ENCODE peak calls at places on chromosome 12, in four cellular contexts. H is HepG2, U is A549, E is K562. B is an unnamed sample.

GRCh38 chr12:64236549-64236948 is 14.5 kb upstream of the KICS2 start:
- DNase-seq in U (no peak), H (no peak), E (no peak), B (peak)

GRCh38 chr12:49200882-49201594 is 12.2 kb upstream of the TUBA1A start:
- DNase-seq in U (peak), E (peak), H (no peak), B (peak)

GRCh38 chr12:71810905-71811304 is 28.7 kb upstream of the TBC1D15 start:
- DNase-seq in E (no peak), U (no peak), H (no peak), B (no peak)

GRCh38 chr12:49843411-49843810 is 505 bp upstream of the BCDIN3D start:
- DNase-seq in U (no peak), E (no peak), H (no peak), B (no peak)

GRCh38 chr12:104108755-104109445 is 29.1 kb downstream of the NFYB start:
- DNase-seq in H (peak), U (peak), E (peak), B (peak)

GRCh38 chr12:121957831-121958515 is 39.6 kb downstream of the CFAP251 start:
- DNase-seq in H (no peak), U (no peak), E (no peak), B (no peak)

GRCh38 chr12:128091931-128092330 is 175.0 kb upstream of the TMEM132C start:
- DNase-seq in U (no peak), E (no peak), H (no peak), B (no peak)

GRCh38 chr12:92593734-92594402 is 108.9 kb upstream of the PLEKHG7 start:
- DNase-seq in H (peak), U (peak), E (no peak), B (no peak)

GRCh38 chr12:57087689-57088441 is 1.0 kb upstream of the NAB2 start:
- DNase-seq in U (peak), E (peak), H (peak), B (peak)

GRCh38 chr12:39467432-39467870 is 24.5 kb upstream of the KIF21A start:
- DNase-seq in H (no peak), E (no peak), U (no peak), B (no peak)

GRCh38 chr12:124740691-124741137 is 123.0 kb downstream of the SCARB1 start:
- DNase-seq in U (no peak), H (peak), E (peak), B (no peak)

GRCh38 chr12:12890815-12891645 is at the start of gene GPRC5A:
- DNase-seq in U (peak), E (peak), H (peak), B (peak)

GRCh38 chr12:77814361-77814760 is 16.3 kb upstream of the NAV3 start:
- DNase-seq in U (no peak), E (no peak), H (no peak), B (no peak)

GRCh38 chr12:27284751-27285150 is 40.7 kb downstream of the STK38L start:
- DNase-seq in U (no peak), E (no peak), H (no peak), B (no peak)

GRCh38 chr12:47238665-47239064 is 158.9 kb upstream of the AMIGO2 start:
- DNase-seq in H (no peak), E (no peak), U (no peak), B (no peak)

GRCh38 chr12:9943244-9943643 is 11.1 kb upstream of the CLEC2A start:
- DNase-seq in U (no peak), E (no peak), H (no peak), B (peak)

GRCh38 chr12:1171657-1172056 is 180.6 kb downstream of the ERC1 start:
- DNase-seq in U (no peak), H (no peak), E (peak), B (no peak)

GRCh38 chr12:118777550-118777949 is 203.8 kb upstream of the SRRM4 start:
- DNase-seq in E (no peak), U (no peak), H (no peak), B (no peak)

GRCh38 chr12:27794818-27795584 is 15.0 kb upstream of the MANSC4 start:
- DNase-seq in E (no peak), H (no peak), U (no peak), B (no peak)

GRCh38 chr12:14362347-14362746 is 3.1 kb upstream of the ATF7IP start:
- DNase-seq in U (no peak), E (no peak), H (no peak), B (no peak)

GRCh38 chr12:105561981-105562726 is 231.7 kb downstream of the C12orf75 start:
- DNase-seq in H (no peak), E (no peak), U (peak), B (peak)

GRCh38 chr12:65808580-65808979 is 15.7 kb upstream of the HMGA2 start:
- DNase-seq in U (no peak), H (peak), E (no peak), B (no peak)

GRCh38 chr12:100574262-100575074 is 984 bp downstream of the GAS2L3 start:
- DNase-seq in H (no peak), E (no peak), U (peak), B (peak)
- TF ChIP-seq JUNB in H (no peak), E (no peak), U (no peak), B (no peak)

GRCh38 chr12:132344181-132344580 is 14.8 kb upstream of the GALNT9 start:
- DNase-seq in H (no peak), U (no peak), E (no peak), B (no peak)

GRCh38 chr12:132342322-132342721 is 12.9 kb upstream of the GALNT9 start:
- DNase-seq in H (peak), E (no peak), U (peak), B (peak)

GRCh38 chr12:132344601-132345000 is 15.2 kb upstream of the GALNT9 start:
- DNase-seq in E (no peak), H (no peak), U (no peak), B (no peak)

GRCh38 chr12:132342828-132343227 is 13.4 kb upstream of the GALNT9 start:
- DNase-seq in U (no peak), H (no peak), E (no peak), B (no peak)

GRCh38 chr12:132343294-132343972 is 14.0 kb upstream of the GALNT9 start:
- DNase-seq in H (no peak), E (no peak), U (no peak), B (no peak)
- TF ChIP-seq JUNB in H (no peak), E (no peak), U (no peak), B (no peak)

GRCh38 chr12:75998292-75999063 is 33.1 kb downstream of the PHLDA1 start:
- DNase-seq in U (no peak), H (no peak), E (no peak), B (no peak)

GRCh38 chr12:76002598-76003262 is 28.8 kb downstream of the PHLDA1 start:
- DNase-seq in U (no peak), H (no peak), E (no peak), B (no peak)

GRCh38 chr12:76006028-76006916 is 25.3 kb downstream of the PHLDA1 start:
- DNase-seq in H (no peak), U (no peak), E (no peak), B (no peak)

GRCh38 chr12:76007640-76008039 is 23.9 kb downstream of the PHLDA1 start:
- DNase-seq in U (no peak), E (no peak), H (no peak), B (peak)

GRCh38 chr12:76003263-76003640 is 28.3 kb downstream of the PHLDA1 start:
- DNase-seq in U (no peak), H (no peak), E (no peak), B (peak)
- TF ChIP-seq JUNB in U (no peak), H (no peak), E (no peak), B (no peak)

GRCh38 chr12:132651444-132652100 is 33.0 kb downstream of the P2RX2 start:
- DNase-seq in H (no peak), U (no peak), E (no peak), B (no peak)
- TF ChIP-seq JUNB in H (no peak), U (no peak), E (no peak), B (no peak)

GRCh38 chr12:25249951-25250738 is 584 bp downstream of the KRAS start:
- DNase-seq in E (peak), U (peak), H (no peak), B (peak)
- TF ChIP-seq JUNB in E (no peak), U (no peak), H (no peak), B (no peak)

GRCh38 chr12:32451816-32452215 is 52.5 kb downstream of the FGD4 start:
- DNase-seq in E (no peak), U (no peak), H (no peak), B (no peak)
- TF ChIP-seq JUNB in E (no peak), U (no peak), H (no peak), B (no peak)

GRCh38 chr12:123250471-123251383 is 17.5 kb downstream of the MTRFR start:
- DNase-seq in U (peak), H (peak), E (peak), B (peak)
- TF ChIP-seq JUNB in U (no peak), H (no peak), E (no peak), B (no peak)

GRCh38 chr12:130981156-130981789 is 27.6 kb downstream of the ADGRD1 start:
- DNase-seq in U (no peak), E (no peak), H (no peak), B (no peak)
- TF ChIP-seq JUNB in U (no peak), E (no peak), H (no peak), B (no peak)

B was measured in GM23338.